ENCODE peak calls at places on chromosome 1, in seven cellular contexts. V, P, B, H, Y, K and S are unnamed samples.

GRCh38 chr1:209728466-209728865 is 23.8 kb downstream of the HSD11B1 start:
- DNase-seq in H (no peak), K (no peak), Y (no peak), V (no peak), B (no peak), P (no peak), S (no peak)

GRCh38 chr1:77438239-77438913 is 156.6 kb downstream of the AK5 start:
- DNase-seq in K (no peak), H (no peak), P (no peak), B (no peak), Y (no peak), V (no peak), S (no peak)

GRCh38 chr1:248853023-248853422 is 5.9 kb downstream of the ZNF692 start:
- DNase-seq in H (no peak), K (no peak), Y (no peak), V (no peak), P (no peak), B (peak; percentile 49), S (no peak)

GRCh38 chr1:232207089-232207723 is 422.7 kb downstream of the SIPA1L2 start:
- DNase-seq in B (no peak), K (no peak), P (no peak), Y (no peak), H (no peak), V (no peak), S (no peak)

GRCh38 chr1:56156937-56157336 is 422.4 kb downstream of the PLPP3 start:
- DNase-seq in V (no peak), H (no peak), B (no peak), P (no peak), K (no peak), Y (no peak), S (no peak)

GRCh38 chr1:54973205-54973921 is 7.1 kb upstream of the TMEM61 start:
- DNase-seq in B (peak; percentile 32), V (no peak), Y (peak; percentile 31), K (peak; percentile 27), H (no peak), P (peak; percentile 38), S (no peak)

GRCh38 chr1:29822895-29823294 is 586.6 kb downstream of the PTPRU start:
- DNase-seq in Y (no peak), K (no peak), V (no peak), H (no peak), B (peak; percentile 18), P (no peak), S (no peak)

GRCh38 chr1:32200226-32201010 is at the start of gene CCDC28B:
- DNase-seq in H (peak; percentile 67), P (peak; percentile 39), B (peak; percentile 82), V (peak; percentile 60), K (no peak), Y (no peak), S (peak; percentile 45)

GRCh38 chr1:115239148-115239820 is 98.8 kb downstream of the NGF start:
- DNase-seq in K (no peak), P (no peak), Y (no peak), V (no peak), H (no peak), B (no peak), S (no peak)